ENCODE peak calls at places on chromosomes 5 and 9, in six cellular contexts. L is HCT116, X is GM12878, V is K562, P is HepG2, D is H1. B is an unnamed sample.
A peak's percentile ranks its signal among the peaks of the same experiment; 100 is the strongest.

GRCh38 chr5:56973473-56973872 is 21.6 kb upstream of the MIER3 start:
- DNase-seq in L (no peak), V (no peak), D (no peak), X (no peak), P (no peak), B (no peak)

GRCh38 chr9:116166713-116167112 is 13.1 kb downstream of the PAPPA start:
- DNase-seq in D (no peak), X (no peak), V (no peak), P (no peak), L (no peak), B (no peak)

GRCh38 chr5:179023528-179024189 is at the start of gene ZNF879:
- DNase-seq in D (peak; percentile 92), P (peak; percentile 80), X (no peak), V (peak; percentile 73), L (no peak), B (peak; percentile 96)

GRCh38 chr9:127974002-127974768 is 6.6 kb downstream of the EEIG1 start:
- DNase-seq in L (no peak), P (no peak), X (no peak), D (no peak), V (no peak), B (no peak)

GRCh38 chr9:3912817-3913216 is 387.0 kb upstream of the RFX3 start:
- DNase-seq in D (no peak), L (no peak), P (no peak), X (no peak), V (no peak), B (no peak)

GRCh38 chr9:108272350-108272899 is 583.4 kb downstream of the ACTL7B start:
- DNase-seq in L (peak; percentile 38), X (no peak), P (peak; percentile 16), V (peak; percentile 47), D (peak; percentile 55), B (peak; percentile 29)

GRCh38 chr9:130336885-130337284 is 71.3 kb downstream of the HMCN2 start:
- DNase-seq in D (no peak), V (no peak), L (no peak), X (no peak), P (no peak), B (no peak)

GRCh38 chr5:132807163-132807838 is 5.8 kb upstream of the SOWAHA start:
- DNase-seq in D (no peak), P (peak; percentile 99), L (peak; percentile 57), X (peak; percentile 20), V (no peak), B (no peak)

GRCh38 chr9:16171851-16172250 is 619.0 kb downstream of the CCDC171 start:
- DNase-seq in P (no peak), V (no peak), X (no peak), L (no peak), D (no peak), B (no peak)

GRCh38 chr5:146369691-146370090 is 31.1 kb downstream of the POU4F3 start:
- DNase-seq in X (no peak), V (no peak), D (no peak), P (no peak), L (no peak), B (no peak)

GRCh38 chr5:136023935-136024645 is 4.7 kb upstream of the TGFBI start:
- DNase-seq in D (no peak), X (no peak), V (no peak), P (no peak), L (no peak), B (no peak)

GRCh38 chr5:29885595-29885994 is 1307.9 kb upstream of the CDH6 start:
- DNase-seq in V (no peak), L (no peak), D (no peak), P (no peak), X (no peak), B (no peak)

GRCh38 chr5:154475613-154476342 is 2.2 kb downstream of the HAND1 start:
- DNase-seq in D (peak; percentile 71), L (no peak), X (no peak), P (no peak), V (no peak), B (no peak)

GRCh38 chr5:150753463-150753862 is 5.4 kb downstream of the DCTN4 start:
- DNase-seq in X (no peak), V (no peak), L (no peak), P (no peak), D (no peak), B (no peak)

GRCh38 chr5:40570408-40571129 is 109.1 kb upstream of the PTGER4 start:
- DNase-seq in D (no peak), X (peak; percentile 26), P (no peak), L (no peak), V (no peak), B (peak; percentile 73)

GRCh38 chr9:79189511-79189924 is 382.2 kb upstream of the TLE4 start:
- DNase-seq in V (no peak), P (no peak), X (no peak), L (no peak), D (no peak), B (no peak)

GRCh38 chr5:13218518-13218917 is 726.0 kb downstream of the DNAH5 start:
- DNase-seq in P (no peak), D (no peak), L (no peak), X (no peak), V (no peak), B (peak; percentile 19)

GRCh38 chr9:98971168-98971914 is 27.6 kb downstream of the COL15A1 start:
- DNase-seq in L (no peak), V (peak; percentile 62), D (no peak), P (peak; percentile 34), X (no peak), B (no peak)

GRCh38 chr9:133367778-133368177 is 8.1 kb downstream of the SURF4 start:
- DNase-seq in P (no peak), V (no peak), D (no peak), L (no peak), X (no peak), B (no peak)

GRCh38 chr5:146426853-146427618 is 20.1 kb upstream of the TCERG1 start:
- DNase-seq in P (peak; percentile 39), X (no peak), V (peak; percentile 34), L (peak; percentile 26), D (no peak), B (peak; percentile 44)

GRCh38 chr5:180704362-180704761 is 35.5 kb downstream of the OR2Y1 start:
- DNase-seq in X (no peak), D (no peak), P (peak; percentile 17), L (peak; percentile 8), V (peak; percentile 26), B (no peak)

GRCh38 chr5:157740211-157740610 is 3.3 kb upstream of the LSM11 start:
- DNase-seq in P (peak; percentile 30), X (no peak), V (peak; percentile 31), D (peak; percentile 45), L (peak; percentile 19), B (no peak)

GRCh38 chr5:90640484-90641059 is 82.0 kb downstream of the ADGRV1 start:
- DNase-seq in D (no peak), L (no peak), X (peak; percentile 79), P (no peak), V (no peak), B (no peak)

GRCh38 chr5:111953351-111954127 is 196.5 kb upstream of the NREP start:
- DNase-seq in X (no peak), P (no peak), V (no peak), L (no peak), D (no peak), B (no peak)

GRCh38 chr5:134784241-134784920 is 25.8 kb downstream of the DDX46 start:
- DNase-seq in L (no peak), P (no peak), V (no peak), X (no peak), D (no peak), B (peak; percentile 22)

GRCh38 chr9:105232207-105232606 is 12.2 kb upstream of the SLC44A1 start:
- DNase-seq in V (no peak), L (no peak), P (no peak), X (no peak), D (no peak), B (no peak)

GRCh38 chr5:116415182-116415581 is 159.4 kb downstream of the SEMA6A start:
- DNase-seq in D (no peak), L (no peak), X (no peak), P (no peak), V (no peak), B (no peak)

GRCh38 chr5:142325677-142326479 is 1.1 kb upstream of the SPRY4 start:
- DNase-seq in D (peak; percentile 89), L (peak; percentile 63), X (no peak), V (peak; percentile 87), P (peak; percentile 73), B (peak; percentile 19)

GRCh38 chr5:132821791-132822190 is 8.7 kb downstream of the SHROOM1 start:
- DNase-seq in P (peak; percentile 69), X (no peak), V (no peak), D (no peak), L (no peak), B (peak; percentile 41)

GRCh38 chr5:120734033-120734432 is 269.9 kb downstream of the PRR16 start:
- DNase-seq in D (peak; percentile 50), L (no peak), P (no peak), X (no peak), V (no peak), B (no peak)

GRCh38 chr5:14155075-14155474 is 11.9 kb downstream of the TRIO start:
- DNase-seq in L (no peak), D (no peak), V (no peak), P (no peak), X (no peak), B (no peak)

GRCh38 chr5:108054349-108054748 is 327.5 kb downstream of the FBXL17 start:
- DNase-seq in X (no peak), V (no peak), D (no peak), L (no peak), P (no peak), B (no peak)
- TF ChIP-seq MAX in X (no peak), V (no peak), D (no peak), L (no peak), P (no peak), B (no peak)

GRCh38 chr9:137159105-137160053 is 10.5 kb downstream of the LRRC26 start:
- DNase-seq in D (no peak), P (no peak), V (no peak), L (no peak), X (no peak), B (no peak)
- TF ChIP-seq EZH2 in D (no peak), P (no peak), V (no peak), L (no peak), X (no peak), B (no peak)

DNA sequence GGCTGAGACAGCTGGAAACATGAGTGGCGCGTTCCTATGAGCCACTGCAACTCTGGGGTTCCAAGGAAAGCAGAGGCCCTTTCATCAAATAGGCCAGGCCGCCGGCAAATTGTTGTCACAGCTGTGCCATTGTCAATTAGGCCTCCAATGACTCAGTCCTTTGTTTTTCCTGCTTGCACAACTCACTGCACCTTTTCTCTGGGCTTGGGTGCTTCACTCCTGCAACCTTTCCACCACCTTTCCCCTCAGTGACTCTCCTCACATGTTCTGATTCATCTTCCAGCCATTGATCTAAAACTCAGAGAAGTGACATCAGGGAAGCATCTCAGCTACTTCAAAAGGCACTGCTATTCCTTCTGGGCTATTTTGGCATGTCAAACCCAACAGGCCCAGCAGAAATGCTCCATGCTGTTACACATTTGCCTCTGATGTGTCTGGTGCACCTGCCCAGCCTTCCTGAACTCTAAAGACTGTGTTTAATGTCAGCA is 653.7 kb downstream of the NR2F1-AS1 start:
- DNase-seq in X (no peak), V (no peak), P (peak; percentile 96), D (no peak), L (peak; percentile 72), B (peak; percentile 72)
- TF ChIP-seq MAX in X (no peak), V (no peak), P (peak; percentile 69), D (no peak), L (peak; percentile 52), B (no peak)

DNA sequence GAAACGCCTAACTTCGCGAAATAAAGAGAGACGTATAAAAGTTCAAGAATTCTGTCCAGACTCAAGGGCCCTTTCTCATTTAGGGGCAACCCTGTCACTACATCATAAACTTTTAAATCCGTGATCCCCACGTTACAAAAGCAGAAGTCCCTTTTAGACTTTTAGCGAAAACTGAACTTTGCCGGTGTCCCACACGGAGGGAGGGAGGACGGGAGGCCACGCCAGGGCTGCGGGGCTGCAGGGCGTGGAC is 517 bp upstream of the F2R start:
- DNase-seq in D (no peak), V (no peak), P (no peak), X (no peak), L (no peak), B (no peak)
- TF ChIP-seq EZH2 in D (no peak), V (no peak), P (no peak), X (no peak), L (no peak), B (no peak)

B was measured in endothelial cell of umbilical vein.